ENCODE peak calls at places on chromosomes 3 and 15, in nine cellular contexts. W is IMR-90, B is GM06990, A is PC-3, L is transverse colon, F is colonic mucosa, H is A549, U is astrocyte of the spinal cord, J is lung. E is an unnamed sample.
A peak's percentile ranks its signal among the peaks of the same experiment; 100 is the strongest.

GRCh38 chr3:194075088-194075615 is 60.8 kb upstream of the HES1 start:
- DNase-seq in U (no peak), H (no peak), W (no peak), A (no peak), F (no peak), J (no peak), B (no peak), L (no peak), E (no peak)

GRCh38 chr3:58323795-58324674 is 8.7 kb upstream of the PXK start:
- DNase-seq in A (peak; percentile 13), J (no peak), U (peak; percentile 37), F (no peak), L (no peak), H (no peak), W (peak; percentile 10), B (no peak), E (peak; percentile 38)

GRCh38 chr15:23647001-23647295 is 719 bp downstream of the MAGEL2 start:
- DNase-seq in L (no peak), U (no peak), J (no peak), F (no peak), B (no peak), H (no peak), A (no peak), W (no peak), E (no peak)

GRCh38 chr3:127036209-127037020 is 53.5 kb downstream of the PLXNA1 start:
- DNase-seq in W (no peak), F (peak; percentile 64), L (peak; percentile 64), B (no peak), H (no peak), A (no peak), U (no peak), J (no peak), E (no peak)

GRCh38 chr15:58434334-58434888 is 2.6 kb downstream of the LIPC start:
- DNase-seq in F (peak; percentile 15), J (no peak), A (no peak), W (no peak), L (no peak), B (no peak), H (no peak), U (no peak), E (no peak)

GRCh38 chr15:88610756-88611231 is 10.3 kb upstream of the AEN start:
- DNase-seq in W (peak; percentile 13), U (no peak), H (no peak), F (no peak), J (no peak), A (no peak), B (no peak), L (no peak), E (no peak)

GRCh38 chr3:108096506-108097325 is 5.9 kb upstream of the CD47 start:
- DNase-seq in U (no peak), B (no peak), F (no peak), A (peak; percentile 69), H (no peak), W (no peak), J (no peak), L (no peak), E (peak; percentile 63)

GRCh38 chr3:115272036-115272824 is 125.1 kb upstream of the ZBTB20 start:
- DNase-seq in F (no peak), B (no peak), W (peak; percentile 66), A (no peak), J (no peak), L (no peak), H (no peak), U (peak; percentile 91), E (no peak)

GRCh38 chr3:64443553-64444331 is 218.5 kb upstream of the PRICKLE2 start:
- DNase-seq in W (peak; percentile 74), U (peak; percentile 65), A (no peak), B (no peak), F (peak; percentile 20), J (no peak), L (no peak), H (no peak), E (no peak)

GRCh38 chr15:99143655-99144610 is 39.1 kb downstream of the SYNM start:
- DNase-seq in A (no peak), L (peak; percentile 54), U (peak; percentile 31), F (peak; percentile 38), W (peak; percentile 31), B (no peak), H (no peak), J (peak; percentile 51), E (peak; percentile 89)

GRCh38 chr3:106829206-106829605 is 548.0 kb upstream of the CCDC54 start:
- DNase-seq in W (peak; percentile 28), L (no peak), H (no peak), A (no peak), U (peak; percentile 56), F (no peak), J (no peak), B (no peak), E (no peak)

GRCh38 chr15:61041886-61042285 is 187.2 kb downstream of the RORA start:
- DNase-seq in J (no peak), A (no peak), H (no peak), B (no peak), F (no peak), U (no peak), L (no peak), W (no peak), E (no peak)

GRCh38 chr3:56355570-56356185 is 112.6 kb downstream of the ERC2 start:
- DNase-seq in B (no peak), A (peak; percentile 68), H (no peak), J (no peak), U (peak; percentile 36), L (no peak), F (no peak), W (no peak), E (peak; percentile 48)
- H3K4me3 ChIP-seq in B (no peak overlapping the region), A (no peak overlapping the region), H (no peak overlapping the region), J (no peak overlapping the region), U (no peak overlapping the region), L (no peak overlapping the region), F (no peak overlapping the region), W (no peak overlapping the region), E (no peak overlapping the region)

GRCh38 chr3:128577711-128578110 is 72.9 kb downstream of the RPN1 start:
- DNase-seq in W (no peak), L (no peak), B (no peak), A (no peak), F (no peak), J (no peak), H (no peak), U (no peak), E (no peak)

GRCh38 chr3:128576290-128576689 is 74.3 kb downstream of the RPN1 start:
- DNase-seq in W (no peak), H (no peak), J (no peak), F (no peak), U (no peak), A (no peak), L (no peak), B (no peak), E (no peak)

GRCh38 chr3:128578346-128578745 is 72.3 kb downstream of the RPN1 start:
- DNase-seq in B (no peak), H (no peak), F (no peak), W (no peak), U (no peak), J (no peak), A (no peak), L (no peak), E (no peak)

GRCh38 chr3:128581566-128581965 is 69.1 kb downstream of the RPN1 start:
- DNase-seq in U (no peak), H (no peak), W (no peak), B (no peak), J (no peak), F (no peak), A (no peak), L (no peak), E (no peak)

GRCh38 chr3:128579927-128580326 is 70.7 kb downstream of the RPN1 start:
- DNase-seq in J (no peak), B (no peak), U (no peak), W (no peak), H (no peak), L (no peak), F (no peak), A (no peak), E (no peak)
- TF ChIP-seq CTCF in J (no peak), B (no peak), U (no peak), W (no peak), H (no peak), L (no peak), F (no peak), A (no peak), E (no peak)

DNA sequence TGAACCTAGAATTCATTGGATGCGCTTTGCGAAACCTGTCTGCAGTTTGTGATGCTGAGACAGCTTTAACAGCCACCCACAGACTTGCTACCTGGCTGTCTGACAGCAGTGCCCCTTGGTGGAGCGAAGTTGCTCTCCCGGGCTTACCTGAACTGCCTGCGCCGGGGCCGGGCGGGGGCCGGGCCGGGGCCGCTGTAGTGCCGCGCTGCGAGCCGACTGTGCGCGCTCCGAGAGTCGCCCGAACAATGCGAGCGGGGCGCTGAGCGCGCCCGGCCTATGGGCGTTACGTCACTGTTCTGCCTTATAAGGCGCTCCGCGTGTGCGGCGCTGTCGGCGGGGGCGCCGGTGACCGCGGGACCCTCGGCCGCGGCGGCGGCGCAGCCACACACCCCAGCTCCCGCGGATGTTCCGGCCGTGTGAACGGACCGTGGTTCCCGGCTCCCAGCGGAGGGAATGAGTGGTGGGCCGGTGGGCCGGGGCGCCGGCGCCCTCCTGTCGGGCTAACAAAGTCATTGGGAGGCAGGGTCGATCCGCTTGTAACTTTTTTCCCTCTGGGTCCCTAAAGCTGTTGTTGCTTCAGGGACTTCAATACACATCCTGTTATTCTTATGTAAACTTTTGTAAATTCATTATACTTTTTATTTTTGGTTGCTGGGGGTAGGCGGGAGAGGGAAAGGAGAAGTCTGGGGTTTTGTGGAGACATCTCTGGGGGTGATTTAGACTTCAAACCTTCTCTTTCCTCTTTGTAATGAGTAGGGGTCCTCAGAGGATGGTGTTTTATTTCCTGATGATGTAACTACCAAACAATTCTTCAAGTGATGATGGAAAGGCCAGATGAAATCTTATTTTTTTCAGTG is 58.5 kb downstream of the CMSS1 start:
- DNase-seq in B (peak; percentile 90), H (peak; percentile 20), F (peak; percentile 78), J (peak; percentile 80), W (peak; percentile 79), L (peak; percentile 82), A (no peak), U (peak; percentile 83), E (peak; percentile 85)
- H3K4me3 ChIP-seq in B (peak overlapping the region; percentile 76), H (peak overlapping the region; percentile 37), F (peak overlapping the region; percentile 61), J (peak overlapping the region; percentile 90), W (peak overlapping the region; percentile 88), L (peak overlapping the region; percentile 60), A (no peak overlapping the region), U (peak overlapping the region; percentile 84), E (peak overlapping the region; percentile 68)

GRCh38 chr15:90933310-90933709 is 961 bp upstream of the HDDC3 start:
- DNase-seq in W (no peak), B (no peak), J (no peak), H (no peak), L (no peak), A (no peak), F (no peak), U (no peak), E (no peak)

GRCh38 chr15:90931737-90932659 is at the start of gene HDDC3:
- DNase-seq in A (peak; percentile 88), U (peak; percentile 79), L (peak; percentile 95), H (peak; percentile 98), F (peak; percentile 96), J (peak; percentile 92), W (peak; percentile 76), B (peak; percentile 92), E (peak; percentile 89)

GRCh38 chr15:90930861-90931629 is 1.3 kb downstream of the HDDC3 start:
- DNase-seq in A (no peak), W (no peak), L (no peak), U (no peak), H (no peak), J (no peak), B (peak; percentile 41), F (peak; percentile 32), E (no peak)

GRCh38 chr15:90934256-90934948 is 683 bp upstream of the UNC45A start:
- DNase-seq in J (peak; percentile 84), L (peak; percentile 93), W (peak; percentile 79), F (peak; percentile 95), B (peak; percentile 78), A (peak; percentile 88), U (peak; percentile 82), H (peak; percentile 98), E (peak; percentile 91)

GRCh38 chr15:90932660-90932991 is 277 bp upstream of the HDDC3 start:
- DNase-seq in J (no peak), L (no peak), H (no peak), U (no peak), F (no peak), A (no peak), W (no peak), B (no peak), E (no peak)
- TF ChIP-seq CTCF in J (no peak), L (no peak), H (peak; percentile 3), U (no peak), F (peak; percentile 27), A (peak; percentile 3), W (no peak), B (no peak), E (no peak)

E was measured in epithelial cell of esophagus.